ENCODE peak calls at places on chromosomes 12 and 14, in eight cellular contexts. E, V, W, N, B, M, Y and D are unnamed samples.

GRCh38 chr12:22715254-22715653 is 90.3 kb downstream of the ETNK1 start:
- DNase-seq in E (no peak), V (no peak), W (no peak), N (no peak), B (no peak), M (no peak), Y (no peak), D (no peak)

GRCh38 chr14:71231521-71232393 is 324.5 kb downstream of the PCNX1 start:
- DNase-seq in E (no peak), V (peak), W (no peak), N (no peak), B (no peak), M (no peak), Y (no peak), D (no peak)

GRCh38 chr12:80936353-80936641 is 1.4 kb downstream of the LIN7A start:
- DNase-seq in E (no peak), V (no peak), W (no peak), N (no peak), B (no peak), M (peak), Y (no peak), D (no peak)

GRCh38 chr12:77847060-77847541 is 16.4 kb downstream of the NAV3 start:
- DNase-seq in E (peak), V (no peak), W (no peak), N (no peak), B (no peak), M (no peak), Y (peak), D (no peak)

GRCh38 chr14:69539631-69540410 is 34.9 kb downstream of the CCDC177 start:
- DNase-seq in E (peak), V (no peak), W (no peak), N (peak), B (peak), M (no peak), Y (peak), D (no peak)

GRCh38 chr12:132309162-132310086 is 20.0 kb downstream of the GALNT9 start:
- DNase-seq in E (no peak), V (no peak), W (no peak), N (no peak), B (no peak), M (no peak), Y (no peak), D (peak)

GRCh38 chr12:101229841-101230241 is 19.8 kb upstream of the SLC5A8 start:
- DNase-seq in E (no peak), V (no peak), W (no peak), N (no peak), B (no peak), M (no peak), Y (no peak), D (no peak)

GRCh38 chr14:92309968-92310367 is 13.0 kb upstream of the SLC24A4 start:
- DNase-seq in E (no peak), V (no peak), W (no peak), N (no peak), B (no peak), M (no peak), Y (no peak), D (no peak)

GRCh38 chr12:27474344-27474743 is 27.8 kb downstream of the SMCO2 start:
- DNase-seq in E (peak), V (no peak), W (no peak), N (no peak), B (no peak), M (no peak), Y (peak), D (no peak)

GRCh38 chr14:104507443-104507842 is 72.1 kb upstream of the C14orf180 start:
- DNase-seq in E (no peak), V (no peak), W (no peak), N (no peak), B (no peak), M (no peak), Y (no peak), D (no peak)

GRCh38 chr12:3047961-3048360 is 29.2 kb upstream of the TSPAN9 start:
- DNase-seq in E (no peak), V (no peak), W (no peak), N (no peak), B (no peak), M (no peak), Y (no peak), D (no peak)

GRCh38 chr12:46933947-46934346 is 108.2 kb upstream of the SLC38A4 start:
- DNase-seq in E (peak), V (peak), W (no peak), N (no peak), B (no peak), M (no peak), Y (peak), D (no peak)

GRCh38 chr14:37153483-37153882 is 18.9 kb downstream of the SLC25A21 start:
- DNase-seq in E (no peak), V (no peak), W (no peak), N (no peak), B (no peak), M (no peak), Y (no peak), D (no peak)

GRCh38 chr12:41700940-41701339 is 443.7 kb downstream of the GXYLT1 start:
- DNase-seq in E (no peak), V (no peak), W (no peak), N (no peak), B (no peak), M (no peak), Y (no peak), D (no peak)

GRCh38 chr14:38108681-38109080 is 99.0 kb upstream of the SSTR1 start:
- DNase-seq in E (peak), V (no peak), W (no peak), N (no peak), B (no peak), M (no peak), Y (no peak), D (no peak)

GRCh38 chr12:130752692-130753230 is 36.7 kb upstream of the RIMBP2 start:
- DNase-seq in E (no peak), V (no peak), W (no peak), N (no peak), B (no peak), M (no peak), Y (no peak), D (no peak)

GRCh38 chr14:68734231-68734732 is 58.6 kb downstream of the ZFP36L1 start:
- DNase-seq in E (no peak), V (peak), W (no peak), N (no peak), B (no peak), M (no peak), Y (no peak), D (no peak)

GRCh38 chr12:16531623-16532022 is 74.3 kb downstream of the LMO3 start:
- DNase-seq in E (no peak), V (no peak), W (peak), N (no peak), B (no peak), M (no peak), Y (peak), D (no peak)

GRCh38 chr14:50045039-50045711 is 71.2 kb downstream of the VCPKMT start:
- DNase-seq in E (peak), V (peak), W (peak), N (peak), B (peak), M (peak), Y (peak), D (peak)

GRCh38 chr14:31930493-31931225 is 146.4 kb upstream of the ARHGAP5 start:
- DNase-seq in E (peak), V (no peak), W (no peak), N (no peak), B (no peak), M (no peak), Y (no peak), D (no peak)

GRCh38 chr12:98698603-98699463 is 53.7 kb downstream of the APAF1 start:
- DNase-seq in E (peak), V (peak), W (peak), N (peak), B (no peak), M (peak), Y (peak), D (no peak)

GRCh38 chr14:30874120-30874998 is at the start of gene COCH:
- DNase-seq in E (no peak), V (peak), W (peak), N (no peak), B (no peak), M (no peak), Y (no peak), D (peak)

GRCh38 chr12:19964549-19964948 is 403.8 kb upstream of the PDE3A start:
- DNase-seq in E (no peak), V (no peak), W (no peak), N (no peak), B (no peak), M (no peak), Y (no peak), D (no peak)

GRCh38 chr12:31951939-31952338 is 7.3 kb upstream of the RESF1 start:
- DNase-seq in E (no peak), V (no peak), W (no peak), N (no peak), B (no peak), M (no peak), Y (no peak), D (no peak)

GRCh38 chr12:117847371-117847770 is 121.4 kb downstream of the KSR2 start:
- DNase-seq in E (no peak), V (no peak), W (no peak), N (no peak), B (no peak), M (no peak), Y (no peak), D (no peak)
- TF ChIP-seq CTCF in E (no peak), V (no peak), W (no peak), N (no peak), B (no peak), M (no peak), Y (no peak), D (no peak)

DNA sequence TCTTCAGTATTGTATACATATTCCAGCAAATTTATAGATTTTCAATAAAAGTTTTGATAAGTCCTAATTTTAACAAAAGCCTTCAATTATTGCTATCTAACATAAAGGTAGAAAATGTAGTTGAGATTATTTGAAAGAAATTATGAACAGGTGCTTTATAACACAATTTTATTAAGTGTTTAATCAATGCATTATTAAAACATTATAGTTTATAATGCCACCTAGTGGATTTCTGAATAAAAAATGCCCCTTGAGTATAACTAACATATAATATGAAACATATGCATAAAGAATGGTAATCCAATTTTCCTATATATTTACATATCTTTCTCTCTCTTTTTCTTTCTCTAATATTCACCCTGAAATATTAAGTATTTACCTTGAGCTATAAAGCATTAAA is 515.3 kb downstream of the SLC6A15 start:
- DNase-seq in E (peak), V (no peak), W (no peak), N (no peak), B (no peak), M (no peak), Y (peak), D (no peak)
- TF ChIP-seq CTCF in E (no peak), V (no peak), W (no peak), N (no peak), B (no peak), M (no peak), Y (peak), D (peak)

GRCh38 chr12:90947869-90948268 is 7.1 kb downstream of the CCER1 start:
- DNase-seq in E (no peak), V (no peak), W (no peak), N (no peak), B (no peak), M (no peak), Y (no peak), D (no peak)

GRCh38 chr12:90943248-90943647 is 11.7 kb downstream of the CCER1 start:
- DNase-seq in E (peak), V (no peak), W (no peak), N (no peak), B (no peak), M (no peak), Y (no peak), D (no peak)

GRCh38 chr12:90940872-90941499 is 14.0 kb downstream of the CCER1 start:
- DNase-seq in E (peak), V (peak), W (no peak), N (no peak), B (no peak), M (no peak), Y (peak), D (no peak)

GRCh38 chr12:90939382-90939781 is 15.6 kb downstream of the CCER1 start:
- DNase-seq in E (peak), V (no peak), W (no peak), N (no peak), B (no peak), M (no peak), Y (no peak), D (no peak)

DNA sequence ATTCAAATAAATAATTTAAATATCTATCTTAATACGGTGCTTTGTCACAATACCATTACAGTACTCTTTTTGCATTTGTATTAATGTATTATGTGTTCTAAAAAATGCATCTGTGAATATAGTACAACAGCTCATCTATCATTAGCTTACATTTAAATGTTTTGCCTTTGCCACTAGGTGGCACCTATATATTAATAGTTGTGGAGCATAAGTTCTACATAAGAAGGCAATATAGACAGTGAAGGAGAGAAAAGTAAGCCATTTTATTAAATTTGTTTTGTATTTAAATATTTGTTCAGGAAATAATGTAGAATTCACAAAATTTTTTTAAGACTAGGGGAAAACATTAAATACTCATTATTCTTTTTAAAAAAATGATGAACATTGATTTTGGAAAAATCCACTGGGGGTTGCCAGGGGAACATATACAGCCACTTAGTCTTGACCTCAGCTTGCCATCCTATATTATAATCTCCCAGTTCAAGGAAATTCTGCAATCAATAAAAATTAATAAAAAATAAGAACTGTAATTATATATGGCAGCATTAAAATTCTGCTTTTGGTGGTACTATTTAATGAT is 9.8 kb downstream of the CCER1 start:
- DNase-seq in E (peak), V (peak), W (no peak), N (no peak), B (no peak), M (no peak), Y (peak), D (no peak)
- TF ChIP-seq CTCF in E (peak), V (peak), W (peak), N (no peak), B (peak), M (no peak), Y (no peak), D (peak)

GRCh38 chr12:62525306-62525705 is 58.7 kb downstream of the MON2 start:
- DNase-seq in E (no peak), V (no peak), W (no peak), N (no peak), B (no peak), M (no peak), Y (no peak), D (no peak)

GRCh38 chr12:62520361-62520760 is 53.7 kb downstream of the MON2 start:
- DNase-seq in E (no peak), V (no peak), W (no peak), N (no peak), B (no peak), M (no peak), Y (no peak), D (no peak)

GRCh38 chr12:62523619-62524018 is 57.0 kb downstream of the MON2 start:
- DNase-seq in E (no peak), V (no peak), W (no peak), N (no peak), B (no peak), M (no peak), Y (no peak), D (no peak)

GRCh38 chr12:62519043-62519442 is 52.4 kb downstream of the MON2 start:
- DNase-seq in E (no peak), V (no peak), W (no peak), N (no peak), B (peak), M (no peak), Y (no peak), D (no peak)

GRCh38 chr12:62522984-62523383 is 56.4 kb downstream of the MON2 start:
- DNase-seq in E (peak), V (no peak), W (no peak), N (no peak), B (no peak), M (no peak), Y (peak), D (no peak)
- TF ChIP-seq CTCF in E (no peak), V (no peak), W (no peak), N (no peak), B (no peak), M (no peak), Y (no peak), D (peak)

GRCh38 chr12:14723763-14724162 is 27.4 kb upstream of the GUCY2C start:
- DNase-seq in E (peak), V (peak), W (peak), N (peak), B (peak), M (peak), Y (peak), D (no peak)
- TF ChIP-seq CTCF in E (peak), V (peak), W (peak), N (no peak), B (peak), M (no peak), Y (no peak), D (peak)

GRCh38 chr14:65290830-65291229 is 121.7 kb upstream of the FUT8 start:
- DNase-seq in E (peak), V (no peak), W (no peak), N (no peak), B (no peak), M (no peak), Y (peak), D (no peak)

GRCh38 chr14:65287264-65288131 is 125.0 kb upstream of the FUT8 start:
- DNase-seq in E (no peak), V (peak), W (no peak), N (no peak), B (no peak), M (no peak), Y (no peak), D (no peak)

GRCh38 chr14:65282909-65283253 is 129.6 kb upstream of the FUT8 start:
- DNase-seq in E (no peak), V (no peak), W (no peak), N (no peak), B (no peak), M (no peak), Y (no peak), D (no peak)

GRCh38 chr14:65281991-65282908 is 130.3 kb upstream of the FUT8 start:
- DNase-seq in E (peak), V (no peak), W (no peak), N (no peak), B (no peak), M (no peak), Y (no peak), D (no peak)

DNA sequence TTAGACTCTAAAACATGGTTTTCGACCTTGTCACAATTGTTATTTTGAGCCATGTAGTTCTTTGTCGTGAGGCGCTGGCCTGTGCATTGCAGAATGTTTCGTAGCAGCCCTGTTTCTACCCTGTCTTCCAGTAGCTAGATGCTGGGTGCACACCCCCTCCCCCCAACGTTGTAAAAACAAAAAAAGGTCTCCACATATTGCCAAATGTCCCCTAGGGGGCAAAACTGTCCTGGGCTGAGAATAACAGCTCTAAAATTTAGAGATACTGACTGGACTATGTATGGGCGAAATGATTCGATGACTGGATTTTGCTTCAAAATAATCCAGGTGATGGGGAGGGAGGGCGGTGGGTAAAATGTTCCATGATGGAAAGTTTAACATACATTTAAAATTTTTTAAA is 126.1 kb upstream of the FUT8 start:
- DNase-seq in E (peak), V (peak), W (no peak), N (no peak), B (no peak), M (no peak), Y (peak), D (no peak)
- TF ChIP-seq CTCF in E (peak), V (peak), W (no peak), N (no peak), B (no peak), M (no peak), Y (peak), D (peak)